ENCODE peak calls at places on chromosome 19, in eight cellular contexts. O is MM.1S, C is IMR-90, R is mammary epithelial cell, S is body of pancreas, I is spleen, U is colonic mucosa, J is psoas muscle. P is an unnamed sample.
A peak's percentile ranks its signal among the peaks of the same experiment; 100 is the strongest.

GRCh38 chr19:55347442-55348009 is 7.0 kb downstream of the COX6B2 start:
- DNase-seq in I (no peak), C (no peak), R (no peak), O (no peak), J (no peak), S (no peak), U (no peak), P (no peak)

GRCh38 chr19:492091-492531 is 4.2 kb upstream of the MADCAM1 start:
- DNase-seq in R (no peak), J (peak; percentile 16), S (no peak), O (no peak), C (no peak), U (no peak), I (peak; percentile 80), P (peak; percentile 69)

GRCh38 chr19:32318884-32319520 is 26.4 kb upstream of the ZNF507 start:
- DNase-seq in U (no peak), I (no peak), R (no peak), O (no peak), J (no peak), S (no peak), C (no peak), P (no peak)

GRCh38 chr19:32309711-32310390 is 35.6 kb upstream of the ZNF507 start:
- DNase-seq in I (no peak), S (no peak), U (no peak), R (no peak), J (no peak), O (no peak), C (no peak), P (no peak)

GRCh38 chr19:35269425-35270117 is 809 bp downstream of the USF2 start:
- DNase-seq in C (peak; percentile 75), R (peak; percentile 70), I (peak; percentile 97), O (peak; percentile 79), J (peak; percentile 88), U (peak; percentile 92), S (peak; percentile 91), P (peak; percentile 90)

GRCh38 chr19:57934820-57935665 is at the start of gene ZNF418:
- DNase-seq in C (peak; percentile 84), U (peak; percentile 67), S (peak; percentile 61), O (no peak), J (peak; percentile 39), R (peak; percentile 85), I (peak; percentile 77), P (peak; percentile 74)

GRCh38 chr19:53357821-53358581 is 7.5 kb upstream of the ZNF525 start:
- DNase-seq in O (no peak), U (no peak), C (no peak), J (no peak), I (no peak), S (no peak), R (no peak), P (peak; percentile 17)

GRCh38 chr19:47598407-47599349 is 10.3 kb upstream of the BICRA start:
- DNase-seq in I (no peak), C (peak; percentile 96), O (no peak), J (peak; percentile 56), R (peak; percentile 92), S (peak; percentile 44), U (peak; percentile 53), P (no peak)

GRCh38 chr19:57263244-57263643 is 17.0 kb upstream of the ZNF460 start:
- DNase-seq in C (no peak), I (no peak), R (no peak), S (no peak), U (no peak), O (no peak), J (no peak), P (no peak)

GRCh38 chr19:18373892-18374629 is 11.9 kb upstream of the GDF15 start:
- DNase-seq in S (peak; percentile 96), U (peak; percentile 83), O (peak; percentile 9), R (peak; percentile 90), J (peak; percentile 94), C (peak; percentile 99), I (peak; percentile 96), P (peak; percentile 67)

GRCh38 chr19:19909654-19910053 is 8.9 kb downstream of the ZNF93 start:
- DNase-seq in C (no peak), U (no peak), J (no peak), I (no peak), S (no peak), R (no peak), O (no peak), P (no peak)
- H3K4me1 ChIP-seq in C (peaks cover 2% of the 10 kb centered on the region), U (no peaks in the 10 kb centered on the region), J (no peaks in the 10 kb centered on the region), I (no peaks in the 10 kb centered on the region), S (no peaks in the 10 kb centered on the region), R (no peaks in the 10 kb centered on the region), O (no peaks in the 10 kb centered on the region), P (no peaks in the 10 kb centered on the region)

DNA sequence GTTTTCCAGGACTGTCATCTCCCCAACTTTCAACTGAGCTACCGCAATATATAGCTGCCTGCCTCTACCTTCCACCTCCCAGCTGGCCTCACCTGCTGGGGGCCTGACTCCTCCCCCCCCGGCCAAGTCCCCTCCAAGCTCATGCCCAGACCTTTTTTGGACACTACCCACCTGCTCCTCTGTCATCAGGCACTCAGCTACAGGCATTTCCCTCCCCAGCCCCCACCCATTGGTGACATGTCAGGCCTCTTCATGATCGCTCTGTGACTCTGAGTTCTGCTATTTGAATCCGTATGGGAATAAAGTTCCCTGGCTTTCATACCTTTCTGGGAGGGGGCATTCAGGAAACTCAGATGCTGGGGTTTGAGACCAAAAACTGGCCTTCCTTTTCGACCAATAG is 1.8 kb downstream of the PRKACA start:
- DNase-seq in U (no peak), S (no peak), J (no peak), C (no peak), I (no peak), R (no peak), O (no peak), P (no peak)
- H3K4me1 ChIP-seq in U (peaks cover 10% of the 10 kb centered on the region), S (peaks cover 61% of the 10 kb centered on the region), J (peaks cover 72% of the 10 kb centered on the region), C (peaks cover 26% of the 10 kb centered on the region), I (peaks cover 38% of the 10 kb centered on the region), R (peaks cover 39% of the 10 kb centered on the region), O (peaks cover 24% of the 10 kb centered on the region), P (peaks cover 9% of the 10 kb centered on the region)

GRCh38 chr19:38726761-38727301 is 17.4 kb downstream of the CAPN12 start:
- DNase-seq in I (no peak), O (no peak), S (no peak), U (no peak), J (no peak), R (no peak), C (no peak), P (no peak)

GRCh38 chr19:38728752-38729541 is 15.3 kb downstream of the CAPN12 start:
- DNase-seq in U (no peak), C (no peak), O (no peak), J (no peak), R (no peak), S (peak; percentile 17), I (peak; percentile 79), P (no peak)

GRCh38 chr19:38726284-38726673 is 18.0 kb downstream of the CAPN12 start:
- DNase-seq in O (no peak), C (no peak), R (no peak), J (no peak), I (no peak), U (no peak), S (no peak), P (no peak)

GRCh38 chr19:38727868-38728660 is 16.2 kb downstream of the CAPN12 start:
- DNase-seq in I (peak; percentile 70), C (no peak), J (no peak), U (no peak), O (no peak), R (no peak), S (peak; percentile 17), P (no peak)

DNA sequence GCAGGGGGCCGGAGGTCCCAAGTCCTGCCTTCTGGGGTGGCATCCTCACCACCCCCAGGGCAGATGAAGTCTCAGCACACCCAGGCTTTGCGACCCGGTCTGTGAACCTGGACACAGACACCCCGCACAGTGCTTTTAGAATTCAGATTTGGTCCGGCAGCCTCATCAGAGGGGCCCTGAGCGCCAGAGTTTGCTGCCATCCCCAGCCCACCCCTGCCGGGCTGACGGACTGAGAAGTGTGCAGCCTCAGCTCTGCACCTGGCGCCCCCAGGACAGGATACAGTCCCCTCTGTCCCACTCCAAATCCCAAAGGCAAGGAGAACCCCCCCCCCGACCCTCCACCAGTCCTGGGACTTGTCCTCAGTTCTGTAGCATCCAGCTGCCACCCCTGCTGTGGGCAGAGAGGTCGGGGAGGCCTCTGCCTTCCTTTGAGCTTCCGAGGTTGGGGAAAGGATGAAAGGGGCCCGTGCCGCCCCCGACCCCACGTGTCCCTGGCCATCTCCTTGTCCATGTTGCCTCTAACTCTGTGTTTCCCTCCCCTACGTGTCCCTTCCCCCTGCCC is 16.9 kb downstream of the CAPN12 start:
- DNase-seq in J (no peak), U (no peak), S (peak; percentile 8), O (no peak), C (no peak), I (peak; percentile 70), R (no peak), P (no peak)
- H3K4me1 ChIP-seq in J (peaks cover 8% of the 10 kb centered on the region), U (no peaks in the 10 kb centered on the region), S (peaks cover 26% of the 10 kb centered on the region), O (no peaks in the 10 kb centered on the region), C (peaks cover 2% of the 10 kb centered on the region), I (peaks cover 29% of the 10 kb centered on the region), R (no peaks in the 10 kb centered on the region), P (no peaks in the 10 kb centered on the region)

GRCh38 chr19:33646306-33646705 is 24.6 kb downstream of the CHST8 start:
- DNase-seq in J (no peak), I (peak; percentile 16), C (no peak), O (peak; percentile 77), R (no peak), S (no peak), U (no peak), P (no peak)
- H3K4me1 ChIP-seq in J (no peaks in the 10 kb centered on the region), I (no peaks in the 10 kb centered on the region), C (no peaks in the 10 kb centered on the region), O (peaks cover 33% of the 10 kb centered on the region), R (no peaks in the 10 kb centered on the region), S (no peaks in the 10 kb centered on the region), U (no peaks in the 10 kb centered on the region), P (no peaks in the 10 kb centered on the region)